ENCODE peak calls at places on chromosomes 4 and X, in four cellular contexts. S, B, T and O are unnamed samples.

GRCh38 chrX:133698298-133698697 is 283.0 kb upstream of the GPC4 start:
- DNase-seq in T (peak; percentile 2), S (peak; percentile 0), B (no peak), O (no peak)

GRCh38 chr4:26787461-26788340 is 72.9 kb upstream of the STIM2 start:
- DNase-seq in S (peak; percentile 62), B (no peak), T (no peak), O (no peak)

GRCh38 chr4:139560396-139561084 is 4.5 kb upstream of the SETD7 start:
- DNase-seq in T (no peak), B (no peak), S (peak; percentile 89), O (peak; percentile 84)

GRCh38 chr4:151184523-151185458 is 85.4 kb downstream of the RPS3A start:
- DNase-seq in T (peak; percentile 15), S (no peak), B (no peak), O (no peak)

GRCh38 chr4:113057891-113058290 is 8.4 kb downstream of the ANK2 start:
- DNase-seq in B (no peak), T (no peak), S (no peak), O (no peak)

GRCh38 chr4:7698586-7698985 is 241.1 kb downstream of the AFAP1 start:
- DNase-seq in S (no peak), B (no peak), T (no peak), O (no peak)

GRCh38 chrX:8067754-8068469 is 103.2 kb downstream of the VCX2 start:
- DNase-seq in S (no peak), B (no peak), T (no peak), O (no peak)

GRCh38 chrX:109856974-109857373 is 123.9 kb upstream of the ACSL4 start:
- DNase-seq in B (no peak), T (no peak), S (peak; percentile 49), O (peak; percentile 41)

GRCh38 chr4:53908661-53909078 is 155.7 kb downstream of the CHIC2 start:
- DNase-seq in B (peak; percentile 40), S (peak; percentile 64), T (peak; percentile 87), O (peak; percentile 100)

GRCh38 chr4:150078041-150078995 is at the start of gene DCLK2:
- DNase-seq in B (peak; percentile 65), S (no peak), T (peak; percentile 46), O (peak; percentile 72)

GRCh38 chr4:8051644-8052043 is 107.0 kb downstream of the ABLIM2 start:
- DNase-seq in B (no peak), S (no peak), T (no peak), O (no peak)

GRCh38 chr4:3257691-3258482 is 8.9 kb downstream of the MSANTD1 start:
- DNase-seq in S (peak; percentile 73), B (peak; percentile 11), T (no peak), O (no peak)

GRCh38 chr4:38842998-38843397 is 13.6 kb downstream of the TLR6 start:
- DNase-seq in T (no peak), B (no peak), S (no peak), O (no peak)

GRCh38 chr4:139297001-139297410 is 4.3 kb upstream of the NAA15 start:
- DNase-seq in T (no peak), B (no peak), S (no peak), O (no peak)

GRCh38 chr4:5568931-5569330 is 139.4 kb downstream of the EVC2 start:
- DNase-seq in S (no peak), T (no peak), B (no peak), O (no peak)

GRCh38 chr4:56440983-56441382 is 4.9 kb downstream of the PAICS start:
- DNase-seq in S (no peak), B (no peak), T (no peak), O (no peak)

GRCh38 chrX:88828011-88828410 is 81.0 kb downstream of the CPXCR1 start:
- DNase-seq in B (no peak), S (no peak), T (no peak), O (no peak)

GRCh38 chr4:99394913-99395312 is 40.2 kb downstream of the ADH7 start:
- DNase-seq in T (no peak), S (no peak), B (no peak), O (no peak)

GRCh38 chr4:74283614-74284013 is 24.7 kb upstream of the EPGN start:
- DNase-seq in S (no peak), B (no peak), T (peak; percentile 44), O (no peak)

GRCh38 chr4:163764569-163764968 is 270.1 kb downstream of the TMA16 start:
- DNase-seq in T (no peak), B (no peak), S (no peak), O (no peak)

GRCh38 chr4:184907216-184907615 is 81.4 kb upstream of the ACSL1 start:
- DNase-seq in T (no peak), S (no peak), B (no peak), O (peak; percentile 4)

GRCh38 chr4:130574215-130574614 is 1478.3 kb downstream of the C4orf33 start:
- DNase-seq in S (no peak), B (no peak), T (no peak), O (no peak)

GRCh38 chrX:15328131-15328530 is 7.2 kb downstream of the PIGA start:
- DNase-seq in B (no peak), S (no peak), T (no peak), O (no peak)

GRCh38 chr4:45668086-45668485 is 455.8 kb downstream of the GABRG1 start:
- DNase-seq in T (no peak), B (no peak), S (no peak), O (no peak)

GRCh38 chr4:186727977-186728519 is 4.4 kb upstream of the FAT1 start:
- DNase-seq in T (no peak), S (no peak), B (no peak), O (no peak)

GRCh38 chrX:27463187-27463586 is at the start of gene PPP4R3C:
- DNase-seq in T (no peak), S (no peak), B (no peak), O (no peak)

GRCh38 chrX:112662559-112663427 is 16.9 kb downstream of the LHFPL1 start:
- DNase-seq in T (no peak), S (no peak), B (no peak), O (no peak)

GRCh38 chr4:8639777-8640720 is 47.5 kb downstream of the CPZ start:
- DNase-seq in S (no peak), T (no peak), B (no peak), O (no peak)

GRCh38 chrX:43718956-43719355 is 62.9 kb downstream of the MAOA start:
- DNase-seq in S (no peak), B (no peak), T (no peak), O (no peak)

GRCh38 chrX:2430265-2430825 is 70.4 kb downstream of the DHRSX start:
- DNase-seq in S (no peak), B (no peak), T (no peak), O (no peak)

GRCh38 chrX:31201503-31201902 is 129.7 kb upstream of the FTHL17 start:
- DNase-seq in B (no peak), T (no peak), S (no peak), O (no peak)

GRCh38 chr4:89101256-89102161 is 9.8 kb upstream of the TIGD2 start:
- DNase-seq in S (no peak), T (no peak), B (no peak), O (no peak)

GRCh38 chr4:116101321-116101720 is 984.1 kb downstream of the TRAM1L1 start:
- DNase-seq in S (no peak), B (no peak), T (no peak), O (no peak)

GRCh38 chr4:2125831-2126230 is 66.7 kb downstream of the NAT8L start:
- DNase-seq in B (no peak), S (no peak), T (no peak), O (no peak)

GRCh38 chrX:151973851-151974335 is 583 bp downstream of the GABRE start:
- DNase-seq in T (no peak), B (peak; percentile 39), S (no peak), O (no peak)

GRCh38 chr4:146278986-146279385 is 64.6 kb downstream of the REELD1 start:
- DNase-seq in S (no peak), B (no peak), T (no peak), O (no peak)

GRCh38 chrX:132651411-132652086 is 162.7 kb upstream of the MBNL3 start:
- DNase-seq in B (no peak), S (peak; percentile 5), T (no peak), O (peak; percentile 0)